ENCODE peak calls at places on chromosomes 7 and 10, in five cellular contexts. V, N, Q, X and L are unnamed samples.

GRCh38 chr7:158996214-158997109 is 140.1 kb downstream of the DYNC2I1 start:
- DNase-seq in Q (no peak), V (no peak), X (no peak), N (no peak), L (no peak)

GRCh38 chr7:157281221-157281998 is 55.4 kb upstream of the DNAJB6 start:
- DNase-seq in N (no peak), Q (no peak), X (no peak), V (no peak), L (no peak)

GRCh38 chr7:107742678-107743566 is 1.0 kb upstream of the CBLL1 start:
- DNase-seq in X (peak; percentile 59), Q (no peak), V (peak; percentile 53), N (peak; percentile 46), L (no peak)

GRCh38 chr7:140478361-140479061 is 794 bp downstream of the MKRN1 start:
- DNase-seq in X (no peak), Q (peak; percentile 22), N (peak; percentile 41), V (peak; percentile 60), L (peak; percentile 62)

GRCh38 chr10:78913219-78914059 is 155.3 kb upstream of the ZMIZ1 start:
- DNase-seq in X (no peak), Q (no peak), N (no peak), V (no peak), L (no peak)

GRCh38 chr7:19106308-19107141 is 10.9 kb downstream of the TWIST1 start:
- DNase-seq in Q (no peak), N (no peak), X (peak; percentile 56), V (peak; percentile 41), L (no peak)

GRCh38 chr7:26657139-26657753 is 207.1 kb downstream of the SKAP2 start:
- DNase-seq in Q (no peak), X (no peak), N (no peak), V (peak; percentile 14), L (no peak)

GRCh38 chr7:158957507-158957900 is 101.1 kb downstream of the DYNC2I1 start:
- DNase-seq in N (no peak), V (no peak), X (no peak), Q (no peak), L (peak; percentile 12)

GRCh38 chr7:25858562-25859411 is 293.2 kb upstream of the NFE2L3 start:
- DNase-seq in X (peak; percentile 62), N (no peak), Q (no peak), V (peak; percentile 34), L (peak; percentile 10)

GRCh38 chr10:23516530-23516929 is 77.7 kb downstream of the OTUD1 start:
- DNase-seq in X (peak; percentile 10), N (no peak), Q (peak; percentile 15), V (peak; percentile 11), L (no peak)

GRCh38 chr10:79044846-79045245 is 23.9 kb upstream of the ZMIZ1 start:
- DNase-seq in V (no peak), N (no peak), X (no peak), Q (no peak), L (no peak)

GRCh38 chr7:40199076-40199802 is 64.4 kb downstream of the SUGCT start:
- DNase-seq in Q (peak; percentile 77), N (no peak), V (no peak), X (no peak), L (no peak)

GRCh38 chr7:95335093-95335492 is 10.8 kb upstream of the PON1 start:
- DNase-seq in N (no peak), X (no peak), V (no peak), Q (peak; percentile 76), L (no peak)

GRCh38 chr7:50229964-50230363 is 74.6 kb upstream of the IKZF1 start:
- DNase-seq in N (no peak), X (no peak), V (no peak), Q (no peak), L (no peak)

GRCh38 chr7:104096683-104097082 is 107.2 kb upstream of the RELN start:
- DNase-seq in Q (peak; percentile 15), V (peak; percentile 27), N (no peak), X (no peak), L (no peak)

GRCh38 chr7:39592586-39592985 is 26.4 kb downstream of the YAE1 start:
- DNase-seq in X (no peak), N (no peak), V (no peak), Q (no peak), L (no peak)

GRCh38 chr7:154854836-154855235 is 148.1 kb downstream of the PAXIP1 start:
- DNase-seq in Q (no peak), N (no peak), V (no peak), X (no peak), L (no peak)

GRCh38 chr7:35450456-35450855 is 196.6 kb upstream of the TBX20 start:
- DNase-seq in N (no peak), X (no peak), V (no peak), Q (no peak), L (no peak)

GRCh38 chr7:30029696-30030095 is 1.5 kb downstream of the PLEKHA8 start:
- DNase-seq in N (no peak), Q (no peak), V (no peak), X (no peak), L (peak; percentile 43)

GRCh38 chr10:133377818-133378250 is 1.2 kb upstream of the PAOX start:
- DNase-seq in V (no peak), X (no peak), N (no peak), Q (no peak), L (no peak)

GRCh38 chr10:117362313-117362712 is 12.9 kb downstream of the PDZD8 start:
- DNase-seq in Q (no peak), V (no peak), N (no peak), X (no peak), L (no peak)

GRCh38 chr7:132891554-132891953 is 190.3 kb downstream of the CHCHD3 start:
- DNase-seq in X (no peak), Q (no peak), N (no peak), V (no peak), L (no peak)

GRCh38 chr10:131062621-131063260 is 248.8 kb downstream of the TCERG1L start:
- DNase-seq in X (no peak), N (no peak), Q (no peak), V (no peak), L (no peak)

GRCh38 chr7:105972276-105972675 is 9.2 kb downstream of the CDHR3 start:
- DNase-seq in V (no peak), N (no peak), X (no peak), Q (no peak), L (no peak)

GRCh38 chr10:70744617-70745138 is 40.5 kb downstream of the TBATA start:
- DNase-seq in V (no peak), Q (no peak), N (no peak), X (no peak), L (no peak)

GRCh38 chr10:129940617-129941198 is 23.4 kb downstream of the EBF3 start:
- DNase-seq in X (no peak), Q (no peak), N (no peak), V (no peak), L (no peak)

GRCh38 chr10:17023386-17024298 is 106.0 kb downstream of the CUBN start:
- DNase-seq in X (no peak), V (peak; percentile 49), Q (peak; percentile 99), N (peak; percentile 53), L (peak; percentile 94)

GRCh38 chr7:133934974-133935330 is 192.2 kb upstream of the LRGUK start:
- DNase-seq in V (no peak), Q (no peak), N (no peak), X (no peak), L (no peak)

DNA sequence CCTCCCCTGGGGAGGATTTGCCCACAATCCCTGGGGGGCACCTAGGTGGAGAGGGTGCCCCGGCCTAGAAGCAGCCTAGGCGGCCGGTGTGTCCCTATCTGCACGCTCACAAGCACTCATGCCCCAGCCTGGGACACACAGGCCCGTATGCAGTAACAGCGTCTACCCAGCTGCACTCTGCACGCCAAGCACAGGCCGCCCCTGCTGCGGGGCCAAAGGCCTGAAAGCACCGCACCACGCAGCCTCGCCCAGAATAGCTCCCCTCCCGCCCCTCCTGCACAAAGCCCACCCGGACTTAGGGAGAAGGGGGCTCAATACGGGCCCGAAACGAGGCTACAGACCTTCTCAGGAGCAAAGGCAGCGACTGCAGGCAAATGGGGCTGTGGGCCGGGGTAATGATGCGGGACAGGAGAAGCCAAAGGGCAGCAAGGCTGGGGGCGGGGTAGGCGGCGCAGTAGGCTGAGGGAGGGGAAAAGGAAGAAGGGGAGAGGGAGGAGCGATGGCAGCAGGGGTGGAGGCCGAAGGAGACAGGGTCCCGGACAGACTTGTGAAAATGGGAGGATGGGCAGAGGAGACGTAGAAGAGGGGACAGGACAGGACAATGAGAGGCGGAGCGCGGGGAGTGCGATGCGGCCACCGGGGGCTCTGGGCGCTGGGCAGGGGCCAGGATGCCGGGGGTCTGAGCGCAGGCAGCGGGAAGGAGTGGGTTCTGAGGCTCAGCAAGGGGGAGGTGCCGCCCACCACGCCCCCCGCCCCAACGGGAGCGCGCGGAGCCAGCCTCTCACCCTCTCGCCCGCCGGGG is 544 bp downstream of the GPRIN2 start:
- DNase-seq in N (no peak), V (peak; percentile 47), X (peak; percentile 75), Q (no peak), L (no peak)
- TF ChIP-seq CTCF in N (no peak), V (no peak), X (no peak), Q (no peak), L (no peak)

GRCh38 chr7:109179601-109180000 is 609.9 kb downstream of the DNAJB9 start:
- DNase-seq in N (no peak), X (no peak), V (no peak), Q (no peak), L (no peak)
- TF ChIP-seq CTCF in N (no peak), X (no peak), V (no peak), Q (no peak), L (no peak)

DNA sequence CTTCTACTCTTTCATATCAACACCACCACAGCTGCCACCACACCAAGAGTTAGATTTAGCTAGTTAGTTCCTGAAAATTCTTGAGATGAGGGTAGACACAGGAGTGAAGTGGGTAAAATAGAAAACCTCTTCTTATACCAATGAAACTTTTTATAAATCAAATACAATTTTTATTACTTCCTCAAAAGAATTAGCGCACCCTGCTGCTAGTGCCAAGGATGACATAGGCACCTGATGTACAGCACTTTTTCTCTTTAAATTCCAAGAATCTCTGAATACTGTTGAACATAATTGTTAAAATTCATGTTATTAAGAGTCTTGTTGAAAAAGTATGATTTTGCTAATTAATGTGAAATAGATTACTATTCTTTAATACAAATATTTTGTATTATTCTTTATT is 11.4 kb downstream of the ZWINT start:
- DNase-seq in X (no peak), N (no peak), Q (no peak), V (no peak), L (no peak)
- TF ChIP-seq CTCF in X (no peak), N (peak; percentile 9), Q (peak; percentile 32), V (no peak), L (no peak)

GRCh38 chr10:14617850-14618249 is 156.8 kb downstream of the FAM107B start:
- DNase-seq in X (no peak), Q (no peak), V (no peak), N (no peak), L (no peak)
- TF ChIP-seq CTCF in X (no peak), Q (peak; percentile 44), V (no peak), N (no peak), L (no peak)

GRCh38 chr10:44731271-44731670 is 179.9 kb upstream of the TMEM72 start:
- DNase-seq in N (no peak), V (no peak), X (no peak), Q (no peak), L (no peak)

GRCh38 chr10:44733743-44734488 is 177.2 kb upstream of the TMEM72 start:
- DNase-seq in X (no peak), N (no peak), Q (no peak), V (no peak), L (no peak)
- TF ChIP-seq CTCF in X (no peak), N (no peak), Q (peak; percentile 71), V (no peak), L (no peak)

GRCh38 chr10:209357-209756 is 74.1 kb downstream of the ZMYND11 start:
- DNase-seq in N (no peak), V (no peak), X (no peak), Q (peak; percentile 6), L (no peak)
- TF ChIP-seq CTCF in N (no peak), V (no peak), X (no peak), Q (peak; percentile 34), L (no peak)